ENCODE peak calls at places on chromosome 9, in ten cellular contexts. V, F, D, K, R, Y, H, G, N and Z are unnamed samples.

GRCh38 chr9:108278341-108278740 is 577.4 kb downstream of the ACTL7B start:
- DNase-seq in V (no peak), F (no peak), D (no peak), K (no peak), R (no peak), Y (no peak), H (no peak), G (no peak), N (no peak), Z (no peak)

GRCh38 chr9:107386396-107386795 is 103.2 kb downstream of the KLF4 start:
- DNase-seq in V (no peak), F (peak), D (no peak), K (no peak), R (no peak), Y (no peak), H (no peak), G (peak), N (peak), Z (no peak)

GRCh38 chr9:2158729-2159128 is 143.6 kb downstream of the SMARCA2 start:
- DNase-seq in V (no peak), F (no peak), D (no peak), K (no peak), R (no peak), Y (no peak), H (no peak), G (no peak), N (no peak), Z (no peak)

GRCh38 chr9:134335490-134336173 is 9.4 kb downstream of the RXRA start:
- DNase-seq in V (no peak), F (no peak), D (peak), K (no peak), R (no peak), Y (no peak), H (peak), G (no peak), N (peak), Z (no peak)

GRCh38 chr9:22169243-22169642 is 160.1 kb upstream of the CDKN2B start:
- DNase-seq in V (no peak), F (no peak), D (no peak), K (no peak), R (no peak), Y (no peak), H (no peak), G (no peak), N (no peak), Z (no peak)

GRCh38 chr9:86788456-86788855 is 158.8 kb downstream of the GAS1 start:
- DNase-seq in V (no peak), F (no peak), D (no peak), K (no peak), R (no peak), Y (no peak), H (no peak), G (no peak), N (no peak), Z (no peak)

GRCh38 chr9:121674952-121675351 is 23.5 kb downstream of the DAB2IP start:
- DNase-seq in V (no peak), F (no peak), D (no peak), K (no peak), R (no peak), Y (no peak), H (no peak), G (no peak), N (peak), Z (no peak)

GRCh38 chr9:120874861-120875565 is 2.0 kb downstream of the PHF19 start:
- DNase-seq in V (no peak), F (no peak), D (no peak), K (no peak), R (no peak), Y (no peak), H (no peak), G (no peak), N (no peak), Z (no peak)

GRCh38 chr9:84145780-84146179 is 165.2 kb downstream of the RMI1 start:
- DNase-seq in V (no peak), F (no peak), D (no peak), K (no peak), R (no peak), Y (no peak), H (no peak), G (no peak), N (no peak), Z (no peak)

GRCh38 chr9:101791938-101792337 is 53.5 kb upstream of the GRIN3A start:
- DNase-seq in V (peak), F (peak), D (peak), K (peak), R (no peak), Y (peak), H (no peak), G (peak), N (no peak), Z (no peak)

GRCh38 chr9:6197330-6197729 is 18.3 kb upstream of the IL33 start:
- DNase-seq in V (no peak), F (no peak), D (no peak), K (peak), R (no peak), Y (no peak), H (no peak), G (peak), N (no peak), Z (no peak)

GRCh38 chr9:81002242-81002641 is 687.1 kb downstream of the TLE1 start:
- DNase-seq in V (no peak), F (no peak), D (no peak), K (peak), R (no peak), Y (no peak), H (no peak), G (no peak), N (no peak), Z (no peak)

GRCh38 chr9:112112519-112112918 is 62.6 kb downstream of the SUSD1 start:
- DNase-seq in V (no peak), F (no peak), D (no peak), K (peak), R (no peak), Y (peak), H (no peak), G (no peak), N (no peak), Z (no peak)

GRCh38 chr9:98886691-98887229 is 56.9 kb upstream of the COL15A1 start:
- DNase-seq in V (peak), F (no peak), D (no peak), K (no peak), R (no peak), Y (no peak), H (no peak), G (no peak), N (no peak), Z (no peak)

GRCh38 chr9:19114680-19115270 is 12.1 kb upstream of the HAUS6 start:
- DNase-seq in V (no peak), F (no peak), D (no peak), K (no peak), R (no peak), Y (no peak), H (no peak), G (no peak), N (no peak), Z (no peak)

GRCh38 chr9:108156270-108156998 is 666.9 kb upstream of the KLF4 start:
- DNase-seq in V (no peak), F (no peak), D (peak), K (peak), R (no peak), Y (peak), H (no peak), G (no peak), N (no peak), Z (no peak)

GRCh38 chr9:10387282-10387681 is 225.5 kb downstream of the PTPRD start:
- DNase-seq in V (no peak), F (no peak), D (no peak), K (no peak), R (no peak), Y (no peak), H (no peak), G (no peak), N (no peak), Z (no peak)

GRCh38 chr9:123371228-123371584 is 15.2 kb downstream of the CRB2 start:
- DNase-seq in V (no peak), F (no peak), D (no peak), K (no peak), R (no peak), Y (no peak), H (no peak), G (no peak), N (no peak), Z (no peak)

GRCh38 chr9:4984171-4984570 is 901 bp upstream of the JAK2 start:
- DNase-seq in V (no peak), F (no peak), D (no peak), K (peak), R (no peak), Y (peak), H (no peak), G (no peak), N (no peak), Z (no peak)

GRCh38 chr9:6354072-6354686 is 26.0 kb downstream of the TPD52L3 start:
- DNase-seq in V (no peak), F (no peak), D (no peak), K (peak), R (no peak), Y (peak), H (no peak), G (no peak), N (no peak), Z (no peak)

GRCh38 chr9:89171693-89172092 is 6.9 kb downstream of the SHC3 start:
- DNase-seq in V (no peak), F (no peak), D (no peak), K (no peak), R (no peak), Y (no peak), H (no peak), G (no peak), N (no peak), Z (no peak)

GRCh38 chr9:6498982-6499381 is 86.0 kb downstream of the UHRF2 start:
- DNase-seq in V (no peak), F (no peak), D (no peak), K (no peak), R (no peak), Y (no peak), H (no peak), G (no peak), N (no peak), Z (no peak)

GRCh38 chr9:129703667-129704355 is 38.4 kb downstream of the PRRX2 start:
- DNase-seq in V (no peak), F (no peak), D (peak), K (no peak), R (no peak), Y (no peak), H (no peak), G (no peak), N (no peak), Z (peak)

GRCh38 chr9:96057155-96057554 is 181.7 kb downstream of the ERCC6L2 start:
- DNase-seq in V (no peak), F (no peak), D (no peak), K (no peak), R (no peak), Y (no peak), H (no peak), G (no peak), N (no peak), Z (no peak)

GRCh38 chr9:71010258-71010657 is 111.2 kb downstream of the TRPM3 start:
- DNase-seq in V (no peak), F (no peak), D (no peak), K (no peak), R (no peak), Y (no peak), H (no peak), G (no peak), N (no peak), Z (no peak)

GRCh38 chr9:129624168-129624759 is 1.7 kb upstream of the NTMT1 start:
- DNase-seq in V (peak), F (no peak), D (peak), K (peak), R (no peak), Y (peak), H (peak), G (peak), N (no peak), Z (no peak)

GRCh38 chr9:128091571-128091970 is 23.5 kb downstream of the SLC25A25 start:
- DNase-seq in V (no peak), F (no peak), D (no peak), K (no peak), R (no peak), Y (no peak), H (no peak), G (no peak), N (no peak), Z (peak)

GRCh38 chr9:128523199-128523925 is 18.8 kb downstream of the GLE1 start:
- DNase-seq in V (peak), F (no peak), D (no peak), K (no peak), R (no peak), Y (no peak), H (no peak), G (peak), N (no peak), Z (no peak)

GRCh38 chr9:13268469-13268868 is 11.0 kb downstream of the MPDZ start:
- DNase-seq in V (no peak), F (no peak), D (no peak), K (no peak), R (no peak), Y (peak), H (no peak), G (no peak), N (no peak), Z (no peak)

GRCh38 chr9:79256691-79257213 is 315.0 kb upstream of the TLE4 start:
- DNase-seq in V (no peak), F (no peak), D (peak), K (no peak), R (no peak), Y (no peak), H (no peak), G (peak), N (no peak), Z (no peak)

GRCh38 chr9:135907006-135907434 is 326 bp downstream of the CAMSAP1 start:
- DNase-seq in V (no peak), F (no peak), D (peak), K (no peak), R (no peak), Y (no peak), H (peak), G (no peak), N (no peak), Z (no peak)

GRCh38 chr9:77533678-77534077 is 114.4 kb downstream of the GNA14 start:
- DNase-seq in V (no peak), F (no peak), D (peak), K (no peak), R (no peak), Y (no peak), H (no peak), G (no peak), N (no peak), Z (no peak)

GRCh38 chr9:20270176-20270575 is 352.1 kb downstream of the MLLT3 start:
- DNase-seq in V (no peak), F (no peak), D (no peak), K (no peak), R (no peak), Y (no peak), H (no peak), G (no peak), N (no peak), Z (no peak)

GRCh38 chr9:137240321-137240840 is 706 bp upstream of the TUBB4B start:
- DNase-seq in V (peak), F (peak), D (peak), K (no peak), R (no peak), Y (no peak), H (peak), G (peak), N (peak), Z (peak)

GRCh38 chr9:134496413-134497282 is 145.0 kb upstream of the COL5A1 start:
- DNase-seq in V (no peak), F (no peak), D (peak), K (no peak), R (no peak), Y (no peak), H (no peak), G (no peak), N (no peak), Z (no peak)

GRCh38 chr9:107280543-107280942 is 2.5 kb upstream of the RAD23B start:
- DNase-seq in V (no peak), F (no peak), D (no peak), K (peak), R (no peak), Y (no peak), H (no peak), G (no peak), N (no peak), Z (no peak)

GRCh38 chr9:131552030-131552429 is 6.7 kb downstream of the PRRT1B start:
- DNase-seq in V (no peak), F (no peak), D (no peak), K (no peak), R (no peak), Y (no peak), H (no peak), G (no peak), N (no peak), Z (no peak)

GRCh38 chr9:131543141-131543540 is 2.2 kb upstream of the PRRT1B start:
- DNase-seq in V (no peak), F (no peak), D (no peak), K (no peak), R (no peak), Y (no peak), H (no peak), G (no peak), N (no peak), Z (no peak)

GRCh38 chr9:131545003-131545785 is at the start of gene PRRT1B:
- DNase-seq in V (no peak), F (peak), D (peak), K (no peak), R (no peak), Y (peak), H (peak), G (peak), N (no peak), Z (no peak)

GRCh38 chr9:131545786-131546335 is 538 bp downstream of the PRRT1B start:
- DNase-seq in V (no peak), F (no peak), D (no peak), K (no peak), R (no peak), Y (peak), H (no peak), G (peak), N (no peak), Z (no peak)

GRCh38 chr9:131546336-131547084 is 1.2 kb downstream of the PRRT1B start:
- DNase-seq in V (no peak), F (peak), D (no peak), K (no peak), R (no peak), Y (peak), H (no peak), G (peak), N (no peak), Z (no peak)
- TF ChIP-seq POLR2A in V (no peak), F (no peak), D (no peak), K (no peak), R (no peak), Y (no peak), H (no peak), G (no peak), N (no peak), Z (no peak)

DNA sequence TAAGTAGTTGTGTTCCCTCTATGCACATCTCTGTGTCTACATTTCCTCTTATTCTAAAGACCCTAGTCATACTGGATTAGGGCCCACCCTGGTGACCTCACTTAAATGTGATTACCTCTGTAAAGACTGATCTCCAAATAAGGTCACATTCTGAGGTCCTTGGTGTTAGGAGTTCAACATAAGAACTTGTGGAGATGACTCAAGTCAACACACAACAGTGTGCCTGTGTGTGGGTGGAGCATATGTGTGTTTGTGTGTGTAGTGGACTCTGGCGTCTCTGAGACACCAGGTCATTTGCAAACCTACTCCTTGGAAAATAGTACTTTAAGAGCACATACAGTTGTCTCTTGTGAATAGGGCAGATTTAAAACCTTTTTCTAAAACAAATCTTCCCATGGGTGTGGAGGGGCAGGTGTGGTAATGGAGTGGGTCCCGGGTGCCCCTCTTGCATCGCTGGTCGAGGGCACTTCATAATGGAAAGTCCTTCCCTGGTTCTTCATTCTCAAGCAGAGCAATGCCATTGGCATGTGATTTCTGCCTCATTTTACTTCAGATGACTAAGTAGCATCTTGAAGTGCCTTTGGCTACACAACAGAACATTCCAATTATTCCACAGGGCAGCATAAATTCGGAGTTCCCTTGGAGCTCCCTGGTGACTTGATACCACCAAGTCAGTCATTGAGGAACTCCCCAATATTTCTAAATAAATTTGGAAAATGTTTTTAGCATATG is 84.4 kb downstream of the C9orf152 start:
- DNase-seq in V (no peak), F (no peak), D (no peak), K (no peak), R (no peak), Y (no peak), H (no peak), G (no peak), N (no peak), Z (no peak)
- H3K4me3 ChIP-seq in V (no peak), F (no peak), D (no peak), K (no peak), R (no peak), Y (no peak), H (no peak), G (no peak), N (no peak), Z (no peak)

GRCh38 chr9:3331801-3332200 is 194.0 kb downstream of the RFX3 start:
- DNase-seq in V (no peak), F (no peak), D (no peak), K (peak), R (no peak), Y (no peak), H (no peak), G (peak), N (no peak), Z (no peak)
- TF ChIP-seq CTCF in V (no peak), F (no peak), D (no peak), K (peak), R (peak), Y (peak), H (no peak), G (peak), N (no peak), Z (no peak)

DNA sequence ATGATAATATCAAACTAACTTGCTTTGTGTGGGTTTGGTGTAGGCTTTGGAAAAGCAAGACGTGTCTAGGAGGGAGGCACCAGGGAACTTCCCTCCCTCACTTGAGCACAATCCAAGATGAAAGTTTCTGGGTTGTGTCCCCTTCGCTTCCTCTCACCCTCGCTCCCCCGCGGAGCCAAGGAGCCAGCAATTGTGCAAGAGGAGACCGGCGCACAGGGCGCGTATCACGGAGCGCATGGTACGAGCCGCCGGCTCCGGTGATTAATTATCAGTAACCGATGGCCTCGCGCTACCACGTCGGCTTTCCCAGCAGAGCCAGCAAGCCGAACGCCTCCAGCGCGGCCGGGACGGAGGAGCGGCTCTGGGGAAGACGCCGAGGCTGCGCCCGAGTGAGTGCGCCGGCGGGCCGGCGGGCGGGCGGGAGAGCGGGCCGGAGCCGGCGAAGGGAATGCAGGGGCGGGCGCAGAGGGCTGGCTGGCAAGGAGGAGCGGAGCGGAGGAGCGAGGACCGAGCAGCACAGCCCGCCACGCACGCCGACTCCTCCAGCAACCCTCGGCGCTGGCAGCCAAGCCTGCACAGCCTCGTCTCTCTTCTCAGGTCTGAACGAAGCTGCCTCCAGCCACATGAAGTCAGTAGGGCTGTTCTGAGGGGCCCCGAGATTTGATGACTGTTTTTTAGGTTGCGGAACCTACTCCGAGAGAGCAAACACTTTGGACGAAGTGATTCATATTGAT is 143.6 kb downstream of the BNC2 start:
- DNase-seq in V (peak), F (peak), D (peak), K (no peak), R (no peak), Y (peak), H (peak), G (peak), N (peak), Z (peak)
- TF ChIP-seq POLR2A in V (peak), F (no peak), D (peak), K (no peak), R (no peak), Y (peak), H (no peak), G (no peak), N (peak), Z (no peak)

GRCh38 chr9:37371565-37372464 is 50.7 kb upstream of the GRHPR start:
- DNase-seq in V (no peak), F (no peak), D (no peak), K (no peak), R (no peak), Y (no peak), H (no peak), G (no peak), N (no peak), Z (no peak)

GRCh38 chr9:37370968-37371563 is 51.4 kb upstream of the GRHPR start:
- DNase-seq in V (no peak), F (no peak), D (no peak), K (no peak), R (no peak), Y (no peak), H (no peak), G (no peak), N (no peak), Z (no peak)

GRCh38 chr9:37372839-37373238 is 49.7 kb upstream of the GRHPR start:
- DNase-seq in V (no peak), F (no peak), D (no peak), K (no peak), R (no peak), Y (no peak), H (no peak), G (no peak), N (no peak), Z (no peak)

GRCh38 chr9:37370282-37370681 is 52.2 kb upstream of the GRHPR start:
- DNase-seq in V (no peak), F (no peak), D (no peak), K (no peak), R (no peak), Y (no peak), H (no peak), G (no peak), N (no peak), Z (no peak)

GRCh38 chr9:37369671-37370070 is 52.8 kb upstream of the GRHPR start:
- DNase-seq in V (no peak), F (no peak), D (no peak), K (no peak), R (no peak), Y (no peak), H (no peak), G (no peak), N (no peak), Z (no peak)
- H3K4me3 ChIP-seq in V (no peak), F (no peak), D (no peak), K (no peak), R (no peak), Y (no peak), H (no peak), G (no peak), N (no peak), Z (no peak)

GRCh38 chr9:126327016-126327749 is 554 bp downstream of the MVB12B start:
- DNase-seq in V (peak), F (no peak), D (no peak), K (no peak), R (no peak), Y (peak), H (no peak), G (peak), N (peak), Z (no peak)
- TF ChIP-seq CTCF in V (no peak), F (peak), D (no peak), K (no peak), R (no peak), Y (no peak), H (no peak), G (no peak), N (no peak), Z (no peak)